ENCODE peak calls at places on chromosome X, in four cellular contexts. One of them, this sample, is unnamed.

GRCh38 chrX:149515954-149516602 is 11.0 kb upstream of the IDS start:
- DNase-seq in stimulated activated CD4-positive, alpha-beta T cell treated with anti-CD3 and anti-CD28 coated beads, Interleukin-15, amount 100 ng/mL, for 1 hour: no peak
- DNase-seq in activated CD8-positive, alpha-beta memory T cell treated with anti-CD3 and anti-CD28 coated beads, Interleukin-2, amount 10 ng/mL, durations not matched to agents 7 days and 5 days: no peak
- DNase-seq in fibroblast of pulmonary artery: no peak
- DNase-seq in this sample: no peak

GRCh38 chrX:27086221-27086620 is 376.9 kb downstream of the PPP4R3C start:
- DNase-seq in activated CD8-positive, alpha-beta memory T cell treated with anti-CD3 and anti-CD28 coated beads, Interleukin-2, amount 10 ng/mL, durations not matched to agents 7 days and 5 days: no peak
- DNase-seq in stimulated activated CD4-positive, alpha-beta T cell treated with anti-CD3 and anti-CD28 coated beads, Interleukin-15, amount 100 ng/mL, for 1 hour: no peak
- DNase-seq in fibroblast of pulmonary artery: no peak
- DNase-seq in this sample: no peak

GRCh38 chrX:46444011-46444410 is 101.2 kb downstream of the ZNF674 start:
- DNase-seq in activated CD8-positive, alpha-beta memory T cell treated with anti-CD3 and anti-CD28 coated beads, Interleukin-2, amount 10 ng/mL, durations not matched to agents 7 days and 5 days: no peak
- DNase-seq in stimulated activated CD4-positive, alpha-beta T cell treated with anti-CD3 and anti-CD28 coated beads, Interleukin-15, amount 100 ng/mL, for 1 hour: no peak
- DNase-seq in fibroblast of pulmonary artery: peak; percentile 71
- DNase-seq in this sample: no peak

GRCh38 chrX:110541266-110541665 is 182.6 kb downstream of the RTL9 start:
- DNase-seq in fibroblast of pulmonary artery: no peak
- DNase-seq in activated CD8-positive, alpha-beta memory T cell treated with anti-CD3 and anti-CD28 coated beads, Interleukin-2, amount 10 ng/mL, durations not matched to agents 7 days and 5 days: no peak
- DNase-seq in stimulated activated CD4-positive, alpha-beta T cell treated with anti-CD3 and anti-CD28 coated beads, Interleukin-15, amount 100 ng/mL, for 1 hour: no peak
- DNase-seq in this sample: no peak

GRCh38 chrX:70478521-70478920 is 33.9 kb downstream of the DLG3 start:
- DNase-seq in activated CD8-positive, alpha-beta memory T cell treated with anti-CD3 and anti-CD28 coated beads, Interleukin-2, amount 10 ng/mL, durations not matched to agents 7 days and 5 days: no peak
- DNase-seq in stimulated activated CD4-positive, alpha-beta T cell treated with anti-CD3 and anti-CD28 coated beads, Interleukin-15, amount 100 ng/mL, for 1 hour: no peak
- DNase-seq in fibroblast of pulmonary artery: no peak
- DNase-seq in this sample: no peak

GRCh38 chrX:103396186-103396585 is 19.8 kb downstream of the BEX3 start:
- DNase-seq in activated CD8-positive, alpha-beta memory T cell treated with anti-CD3 and anti-CD28 coated beads, Interleukin-2, amount 10 ng/mL, durations not matched to agents 7 days and 5 days: no peak
- DNase-seq in stimulated activated CD4-positive, alpha-beta T cell treated with anti-CD3 and anti-CD28 coated beads, Interleukin-15, amount 100 ng/mL, for 1 hour: no peak
- DNase-seq in fibroblast of pulmonary artery: no peak
- DNase-seq in this sample: no peak

GRCh38 chrX:155215443-155216178 is 649 bp upstream of the VBP1 start:
- DNase-seq in fibroblast of pulmonary artery: peak; percentile 0
- DNase-seq in activated CD8-positive, alpha-beta memory T cell treated with anti-CD3 and anti-CD28 coated beads, Interleukin-2, amount 10 ng/mL, durations not matched to agents 7 days and 5 days: no peak
- DNase-seq in stimulated activated CD4-positive, alpha-beta T cell treated with anti-CD3 and anti-CD28 coated beads, Interleukin-15, amount 100 ng/mL, for 1 hour: no peak
- DNase-seq in this sample: no peak

GRCh38 chrX:102739642-102740041 is 19.1 kb downstream of the GPRASP3 start:
- DNase-seq in fibroblast of pulmonary artery: no peak
- DNase-seq in activated CD8-positive, alpha-beta memory T cell treated with anti-CD3 and anti-CD28 coated beads, Interleukin-2, amount 10 ng/mL, durations not matched to agents 7 days and 5 days: no peak
- DNase-seq in stimulated activated CD4-positive, alpha-beta T cell treated with anti-CD3 and anti-CD28 coated beads, Interleukin-15, amount 100 ng/mL, for 1 hour: no peak
- DNase-seq in this sample: no peak

GRCh38 chrX:37388413-37388812 is 39.2 kb downstream of the PRRG1 start:
- DNase-seq in activated CD8-positive, alpha-beta memory T cell treated with anti-CD3 and anti-CD28 coated beads, Interleukin-2, amount 10 ng/mL, durations not matched to agents 7 days and 5 days: no peak
- DNase-seq in stimulated activated CD4-positive, alpha-beta T cell treated with anti-CD3 and anti-CD28 coated beads, Interleukin-15, amount 100 ng/mL, for 1 hour: no peak
- DNase-seq in fibroblast of pulmonary artery: no peak
- DNase-seq in this sample: no peak

GRCh38 chrX:48540015-48540350 is 469 bp downstream of the TBC1D25 start:
- DNase-seq in activated CD8-positive, alpha-beta memory T cell treated with anti-CD3 and anti-CD28 coated beads, Interleukin-2, amount 10 ng/mL, durations not matched to agents 7 days and 5 days: peak; percentile 74
- DNase-seq in stimulated activated CD4-positive, alpha-beta T cell treated with anti-CD3 and anti-CD28 coated beads, Interleukin-15, amount 100 ng/mL, for 1 hour: peak; percentile 36
- DNase-seq in fibroblast of pulmonary artery: peak; percentile 51
- DNase-seq in this sample: no peak

GRCh38 chrX:111854778-111855490 is 21.0 kb upstream of the TRPC5OS start:
- DNase-seq in fibroblast of pulmonary artery: no peak
- DNase-seq in stimulated activated CD4-positive, alpha-beta T cell treated with anti-CD3 and anti-CD28 coated beads, Interleukin-15, amount 100 ng/mL, for 1 hour: no peak
- DNase-seq in activated CD8-positive, alpha-beta memory T cell treated with anti-CD3 and anti-CD28 coated beads, Interleukin-2, amount 10 ng/mL, durations not matched to agents 7 days and 5 days: no peak
- DNase-seq in this sample: no peak

GRCh38 chrX:47749185-47749967 is 87.3 kb upstream of the ZNF81 start:
- DNase-seq in activated CD8-positive, alpha-beta memory T cell treated with anti-CD3 and anti-CD28 coated beads, Interleukin-2, amount 10 ng/mL, durations not matched to agents 7 days and 5 days: no peak
- DNase-seq in stimulated activated CD4-positive, alpha-beta T cell treated with anti-CD3 and anti-CD28 coated beads, Interleukin-15, amount 100 ng/mL, for 1 hour: no peak
- DNase-seq in fibroblast of pulmonary artery: peak; percentile 8
- DNase-seq in this sample: peak; percentile 25

GRCh38 chrX:16992902-16993301 is 46.4 kb downstream of the REPS2 start:
- DNase-seq in fibroblast of pulmonary artery: no peak
- DNase-seq in activated CD8-positive, alpha-beta memory T cell treated with anti-CD3 and anti-CD28 coated beads, Interleukin-2, amount 10 ng/mL, durations not matched to agents 7 days and 5 days: no peak
- DNase-seq in stimulated activated CD4-positive, alpha-beta T cell treated with anti-CD3 and anti-CD28 coated beads, Interleukin-15, amount 100 ng/mL, for 1 hour: no peak
- DNase-seq in this sample: no peak

GRCh38 chrX:31603411-31604120 is 531.7 kb upstream of the FTHL17 start:
- DNase-seq in activated CD8-positive, alpha-beta memory T cell treated with anti-CD3 and anti-CD28 coated beads, Interleukin-2, amount 10 ng/mL, durations not matched to agents 7 days and 5 days: no peak
- DNase-seq in fibroblast of pulmonary artery: peak; percentile 19
- DNase-seq in stimulated activated CD4-positive, alpha-beta T cell treated with anti-CD3 and anti-CD28 coated beads, Interleukin-15, amount 100 ng/mL, for 1 hour: no peak
- DNase-seq in this sample: no peak

GRCh38 chrX:1465261-1466231 is 12.8 kb upstream of the ASMTL start:
- DNase-seq in stimulated activated CD4-positive, alpha-beta T cell treated with anti-CD3 and anti-CD28 coated beads, Interleukin-15, amount 100 ng/mL, for 1 hour: no peak
- DNase-seq in fibroblast of pulmonary artery: no peak
- DNase-seq in activated CD8-positive, alpha-beta memory T cell treated with anti-CD3 and anti-CD28 coated beads, Interleukin-2, amount 10 ng/mL, durations not matched to agents 7 days and 5 days: peak; percentile 41
- DNase-seq in this sample: no peak

GRCh38 chrX:150944233-150944632 is 38.9 kb upstream of the HMGB3 start:
- DNase-seq in activated CD8-positive, alpha-beta memory T cell treated with anti-CD3 and anti-CD28 coated beads, Interleukin-2, amount 10 ng/mL, durations not matched to agents 7 days and 5 days: no peak
- DNase-seq in stimulated activated CD4-positive, alpha-beta T cell treated with anti-CD3 and anti-CD28 coated beads, Interleukin-15, amount 100 ng/mL, for 1 hour: no peak
- DNase-seq in fibroblast of pulmonary artery: no peak
- DNase-seq in this sample: no peak

GRCh38 chrX:41238543-41238942 is 95.4 kb upstream of the DDX3X start:
- DNase-seq in fibroblast of pulmonary artery: peak; percentile 70
- DNase-seq in stimulated activated CD4-positive, alpha-beta T cell treated with anti-CD3 and anti-CD28 coated beads, Interleukin-15, amount 100 ng/mL, for 1 hour: no peak
- DNase-seq in activated CD8-positive, alpha-beta memory T cell treated with anti-CD3 and anti-CD28 coated beads, Interleukin-2, amount 10 ng/mL, durations not matched to agents 7 days and 5 days: no peak
- DNase-seq in this sample: no peak

GRCh38 chrX:70508296-70508911 is 63.8 kb downstream of the DLG3 start:
- DNase-seq in activated CD8-positive, alpha-beta memory T cell treated with anti-CD3 and anti-CD28 coated beads, Interleukin-2, amount 10 ng/mL, durations not matched to agents 7 days and 5 days: peak; percentile 56
- DNase-seq in stimulated activated CD4-positive, alpha-beta T cell treated with anti-CD3 and anti-CD28 coated beads, Interleukin-15, amount 100 ng/mL, for 1 hour: no peak
- DNase-seq in fibroblast of pulmonary artery: peak; percentile 26
- DNase-seq in this sample: no peak

GRCh38 chrX:63417649-63418048 is 66.5 kb upstream of the SPIN4 start:
- DNase-seq in stimulated activated CD4-positive, alpha-beta T cell treated with anti-CD3 and anti-CD28 coated beads, Interleukin-15, amount 100 ng/mL, for 1 hour: no peak
- DNase-seq in fibroblast of pulmonary artery: no peak
- DNase-seq in activated CD8-positive, alpha-beta memory T cell treated with anti-CD3 and anti-CD28 coated beads, Interleukin-2, amount 10 ng/mL, durations not matched to agents 7 days and 5 days: no peak
- DNase-seq in this sample: no peak

GRCh38 chrX:104113237-104113965 is 1.1 kb downstream of the ZCCHC18 start:
- DNase-seq in stimulated activated CD4-positive, alpha-beta T cell treated with anti-CD3 and anti-CD28 coated beads, Interleukin-15, amount 100 ng/mL, for 1 hour: peak; percentile 21
- DNase-seq in fibroblast of pulmonary artery: peak; percentile 49
- DNase-seq in activated CD8-positive, alpha-beta memory T cell treated with anti-CD3 and anti-CD28 coated beads, Interleukin-2, amount 10 ng/mL, durations not matched to agents 7 days and 5 days: peak; percentile 74
- DNase-seq in this sample: peak; percentile 41

GRCh38 chrX:119687661-119688413 is 5.1 kb downstream of the SEPTIN6 start:
- DNase-seq in stimulated activated CD4-positive, alpha-beta T cell treated with anti-CD3 and anti-CD28 coated beads, Interleukin-15, amount 100 ng/mL, for 1 hour: no peak
- DNase-seq in activated CD8-positive, alpha-beta memory T cell treated with anti-CD3 and anti-CD28 coated beads, Interleukin-2, amount 10 ng/mL, durations not matched to agents 7 days and 5 days: no peak
- DNase-seq in fibroblast of pulmonary artery: no peak
- DNase-seq in this sample: no peak

GRCh38 chrX:24301806-24302205 is 12.1 kb downstream of the SUPT20HL2 start:
- DNase-seq in fibroblast of pulmonary artery: peak; percentile 17
- DNase-seq in stimulated activated CD4-positive, alpha-beta T cell treated with anti-CD3 and anti-CD28 coated beads, Interleukin-15, amount 100 ng/mL, for 1 hour: no peak
- DNase-seq in activated CD8-positive, alpha-beta memory T cell treated with anti-CD3 and anti-CD28 coated beads, Interleukin-2, amount 10 ng/mL, durations not matched to agents 7 days and 5 days: no peak
- DNase-seq in this sample: no peak

GRCh38 chrX:40878821-40879571 is 143.7 kb upstream of the MED14 start:
- DNase-seq in activated CD8-positive, alpha-beta memory T cell treated with anti-CD3 and anti-CD28 coated beads, Interleukin-2, amount 10 ng/mL, durations not matched to agents 7 days and 5 days: no peak
- DNase-seq in stimulated activated CD4-positive, alpha-beta T cell treated with anti-CD3 and anti-CD28 coated beads, Interleukin-15, amount 100 ng/mL, for 1 hour: no peak
- DNase-seq in fibroblast of pulmonary artery: no peak
- DNase-seq in this sample: no peak

GRCh38 chrX:120874678-120875557 is 748 bp downstream of the CT47B1 start:
- DNase-seq in fibroblast of pulmonary artery: no peak
- DNase-seq in activated CD8-positive, alpha-beta memory T cell treated with anti-CD3 and anti-CD28 coated beads, Interleukin-2, amount 10 ng/mL, durations not matched to agents 7 days and 5 days: no peak
- DNase-seq in stimulated activated CD4-positive, alpha-beta T cell treated with anti-CD3 and anti-CD28 coated beads, Interleukin-15, amount 100 ng/mL, for 1 hour: no peak
- DNase-seq in this sample: no peak

GRCh38 chrX:153438522-153438921 is 7.3 kb downstream of the TREX2 start:
- DNase-seq in activated CD8-positive, alpha-beta memory T cell treated with anti-CD3 and anti-CD28 coated beads, Interleukin-2, amount 10 ng/mL, durations not matched to agents 7 days and 5 days: no peak
- DNase-seq in fibroblast of pulmonary artery: peak; percentile 53
- DNase-seq in stimulated activated CD4-positive, alpha-beta T cell treated with anti-CD3 and anti-CD28 coated beads, Interleukin-15, amount 100 ng/mL, for 1 hour: no peak
- DNase-seq in this sample: no peak